ENCODE peak calls at places on chromosomes 6 and 20, in ten cellular contexts. Y, N, X, O, P, L, H, V, J and Q are unnamed samples.

GRCh38 chr20:44066645-44067606 is 120.1 kb downstream of the JPH2 start:
- DNase-seq in Y (no peak), N (no peak), X (no peak), O (no peak), P (no peak), L (no peak), H (no peak), V (no peak), J (no peak), Q (peak)

GRCh38 chr6:82959385-82959941 is 106.2 kb downstream of the UBE3D start:
- DNase-seq in Y (peak), N (no peak), X (no peak), O (no peak), P (peak), L (no peak), H (peak), V (peak), J (peak), Q (no peak)

GRCh38 chr6:6684365-6684833 is 95.9 kb downstream of the LY86 start:
- DNase-seq in Y (no peak), N (no peak), X (no peak), O (peak), P (no peak), L (no peak), H (no peak), V (no peak), J (no peak), Q (no peak)

GRCh38 chr6:119110601-119111548 is 32.4 kb upstream of the FAM184A start:
- DNase-seq in Y (no peak), N (no peak), X (peak), O (peak), P (peak), L (no peak), H (peak), V (peak), J (peak), Q (peak)

GRCh38 chr6:142605922-142606321 is 304.1 kb downstream of the ADGRG6 start:
- DNase-seq in Y (no peak), N (no peak), X (no peak), O (no peak), P (peak), L (no peak), H (no peak), V (peak), J (peak), Q (no peak)

GRCh38 chr20:3993109-3993508 is 22.2 kb downstream of the RNF24 start:
- DNase-seq in Y (no peak), N (no peak), X (no peak), O (peak), P (no peak), L (no peak), H (no peak), V (no peak), J (no peak), Q (no peak)

GRCh38 chr20:270517-270916 is 13.0 kb downstream of the DEFB132 start:
- DNase-seq in Y (no peak), N (no peak), X (no peak), O (no peak), P (no peak), L (no peak), H (no peak), V (no peak), J (no peak), Q (no peak)

GRCh38 chr6:158049055-158050028 is 67.7 kb downstream of the SYNJ2 start:
- DNase-seq in Y (no peak), N (peak), X (no peak), O (no peak), P (no peak), L (no peak), H (no peak), V (no peak), J (no peak), Q (no peak)

GRCh38 chr6:170360476-170360875 is 53.9 kb downstream of the FAM120B start:
- DNase-seq in Y (no peak), N (no peak), X (no peak), O (no peak), P (peak), L (no peak), H (no peak), V (no peak), J (peak), Q (no peak)

GRCh38 chr6:14948586-14949245 is 297.2 kb upstream of the JARID2 start:
- DNase-seq in Y (no peak), N (no peak), X (no peak), O (no peak), P (no peak), L (no peak), H (no peak), V (no peak), J (no peak), Q (no peak)

GRCh38 chr6:128495536-128496333 is 24.7 kb downstream of the PTPRK start:
- DNase-seq in Y (no peak), N (no peak), X (no peak), O (no peak), P (no peak), L (no peak), H (no peak), V (no peak), J (no peak), Q (no peak)

GRCh38 chr6:166465671-166466087 is 82.9 kb upstream of the MPC1 start:
- DNase-seq in Y (no peak), N (no peak), X (no peak), O (no peak), P (peak), L (no peak), H (no peak), V (peak), J (peak), Q (no peak)

GRCh38 chr6:31378062-31378720 is 21.2 kb upstream of the HLA-B start:
- DNase-seq in Y (no peak), N (peak), X (no peak), O (no peak), P (no peak), L (no peak), H (no peak), V (no peak), J (no peak), Q (no peak)

GRCh38 chr6:11042750-11043551 is 1.2 kb downstream of the ELOVL2 start:
- DNase-seq in Y (no peak), N (no peak), X (no peak), O (peak), P (peak), L (no peak), H (no peak), V (peak), J (peak), Q (no peak)

GRCh38 chr20:44309763-44310663 is 989 bp downstream of the FITM2 start:
- DNase-seq in Y (peak), N (peak), X (no peak), O (peak), P (peak), L (no peak), H (no peak), V (peak), J (peak), Q (no peak)

GRCh38 chr20:32945710-32946221 is 58.5 kb downstream of the SUN5 start:
- DNase-seq in Y (peak), N (no peak), X (peak), O (peak), P (peak), L (no peak), H (no peak), V (peak), J (peak), Q (no peak)

GRCh38 chr6:2819891-2820814 is 21.5 kb downstream of the SERPINB1 start:
- DNase-seq in Y (no peak), N (no peak), X (no peak), O (no peak), P (no peak), L (no peak), H (no peak), V (no peak), J (peak), Q (no peak)

GRCh38 chr6:157548635-157549467 is 167.9 kb downstream of the ZDHHC14 start:
- DNase-seq in Y (no peak), N (no peak), X (no peak), O (no peak), P (no peak), L (no peak), H (no peak), V (no peak), J (no peak), Q (no peak)

GRCh38 chr20:36528176-36528874 is 13.0 kb upstream of the MYL9 start:
- DNase-seq in Y (no peak), N (no peak), X (no peak), O (no peak), P (no peak), L (no peak), H (no peak), V (no peak), J (no peak), Q (no peak)

GRCh38 chr20:47610247-47610944 is 108.7 kb downstream of the NCOA3 start:
- DNase-seq in Y (peak), N (no peak), X (no peak), O (peak), P (peak), L (peak), H (no peak), V (peak), J (peak), Q (no peak)

GRCh38 chr20:46056970-46057855 is 28.2 kb downstream of the SLC12A5 start:
- DNase-seq in Y (peak), N (peak), X (peak), O (peak), P (peak), L (no peak), H (no peak), V (peak), J (peak), Q (peak)

GRCh38 chr20:37764333-37764935 is 70.6 kb downstream of the CTNNBL1 start:
- DNase-seq in Y (no peak), N (no peak), X (no peak), O (no peak), P (no peak), L (no peak), H (no peak), V (no peak), J (no peak), Q (no peak)

GRCh38 chr6:31070711-31071197 is 41.6 kb downstream of the C6orf15 start:
- DNase-seq in Y (peak), N (no peak), X (peak), O (no peak), P (peak), L (no peak), H (peak), V (peak), J (peak), Q (no peak)

GRCh38 chr6:63066053-63066704 is 145.1 kb upstream of the FKBP1C start:
- DNase-seq in Y (no peak), N (no peak), X (no peak), O (no peak), P (no peak), L (no peak), H (no peak), V (no peak), J (no peak), Q (no peak)

GRCh38 chr6:104613416-104614001 is 246.2 kb downstream of the HACE1 start:
- DNase-seq in Y (no peak), N (no peak), X (no peak), O (no peak), P (no peak), L (no peak), H (no peak), V (no peak), J (peak), Q (no peak)

GRCh38 chr20:59082981-59083380 is 40.4 kb upstream of the PRELID3B start:
- DNase-seq in Y (peak), N (no peak), X (no peak), O (no peak), P (peak), L (no peak), H (no peak), V (peak), J (no peak), Q (no peak)

GRCh38 chr20:56788041-56788670 is 159.1 kb downstream of the TFAP2C start:
- DNase-seq in Y (peak), N (no peak), X (no peak), O (no peak), P (peak), L (no peak), H (no peak), V (peak), J (peak), Q (no peak)

GRCh38 chr6:38131527-38131965 is 312.0 kb downstream of the ZFAND3 start:
- DNase-seq in Y (peak), N (no peak), X (no peak), O (peak), P (peak), L (no peak), H (no peak), V (peak), J (peak), Q (no peak)

GRCh38 chr20:32215147-32215546 is 7.5 kb downstream of the POFUT1 start:
- DNase-seq in Y (no peak), N (no peak), X (no peak), O (no peak), P (no peak), L (no peak), H (no peak), V (no peak), J (no peak), Q (no peak)

GRCh38 chr6:127022297-127022696 is 96.2 kb upstream of the RSPO3 start:
- DNase-seq in Y (no peak), N (peak), X (no peak), O (no peak), P (no peak), L (no peak), H (no peak), V (no peak), J (peak), Q (no peak)

GRCh38 chr6:148667395-148667794 is 79.4 kb upstream of the UST start:
- DNase-seq in Y (no peak), N (no peak), X (no peak), O (no peak), P (no peak), L (no peak), H (no peak), V (no peak), J (no peak), Q (no peak)

GRCh38 chr6:143336446-143337152 is 113.9 kb downstream of the ADAT2 start:
- DNase-seq in Y (no peak), N (no peak), X (no peak), O (no peak), P (peak), L (no peak), H (no peak), V (peak), J (peak), Q (no peak)

GRCh38 chr6:46221221-46221793 is 50.5 kb upstream of the ENPP5 start:
- DNase-seq in Y (peak), N (no peak), X (peak), O (no peak), P (peak), L (no peak), H (no peak), V (peak), J (peak), Q (no peak)

GRCh38 chr20:2005831-2006426 is 12.1 kb upstream of the PDYN start:
- DNase-seq in Y (peak), N (peak), X (peak), O (peak), P (peak), L (peak), H (peak), V (peak), J (peak), Q (peak)

GRCh38 chr20:5078399-5078958 is 41.3 kb downstream of the PCNA start:
- DNase-seq in Y (peak), N (peak), X (no peak), O (peak), P (peak), L (peak), H (no peak), V (no peak), J (peak), Q (no peak)

GRCh38 chr6:52515219-52515960 is 61.5 kb downstream of the TRAM2 start:
- DNase-seq in Y (no peak), N (no peak), X (no peak), O (no peak), P (no peak), L (no peak), H (no peak), V (no peak), J (no peak), Q (no peak)

GRCh38 chr6:160333841-160334240 is 14.3 kb upstream of the SLC22A3 start:
- DNase-seq in Y (no peak), N (no peak), X (no peak), O (no peak), P (no peak), L (no peak), H (no peak), V (no peak), J (no peak), Q (no peak)